ENCODE peak calls at places on chromosomes 4 and X, in nine cellular contexts. P, U, Y, N, I, G, L, S and F are unnamed samples.

GRCh38 chr4:175413561-175413960 is 398.5 kb downstream of the GPM6A start:
- DNase-seq in G (no peak), I (no peak), L (no peak), Y (no peak), S (no peak), P (no peak), U (no peak), N (no peak), F (no peak)

GRCh38 chrX:70497026-70497425 is 52.4 kb downstream of the DLG3 start:
- DNase-seq in L (no peak), Y (no peak), U (no peak), P (no peak), G (no peak), I (no peak), S (no peak), N (no peak), F (no peak)

GRCh38 chr4:139416073-139416673 is 37.7 kb upstream of the RAB33B start:
- DNase-seq in L (no peak), P (peak), G (peak), S (peak), Y (peak), N (no peak), U (peak), I (peak), F (no peak)

GRCh38 chr4:77240469-77241066 is 83.6 kb downstream of the CCNG2 start:
- DNase-seq in I (peak), N (peak), G (peak), S (peak), U (peak), L (peak), Y (peak), P (peak), F (peak)

GRCh38 chr4:13298655-13299054 is 185.5 kb downstream of the RAB28 start:
- DNase-seq in P (no peak), G (peak), I (no peak), N (no peak), Y (no peak), U (no peak), S (peak), L (no peak), F (no peak)

GRCh38 chr4:166128452-166128851 is 255.4 kb downstream of the TLL1 start:
- DNase-seq in L (no peak), S (peak), P (peak), I (peak), G (peak), N (no peak), U (no peak), Y (no peak), F (no peak)

GRCh38 chrX:102580891-102581290 is 18.4 kb upstream of the ARMCX5 start:
- DNase-seq in U (no peak), Y (no peak), N (no peak), G (no peak), S (no peak), I (no peak), L (no peak), P (no peak), F (no peak)

GRCh38 chrX:13167444-13168207 is 123.2 kb upstream of the FAM9C start:
- DNase-seq in Y (no peak), G (peak), S (peak), U (no peak), P (peak), I (no peak), L (no peak), N (no peak), F (no peak)

GRCh38 chr4:27648416-27648815 is 787.8 kb downstream of the STIM2 start:
- DNase-seq in S (no peak), Y (no peak), N (no peak), G (no peak), L (no peak), I (no peak), U (no peak), P (no peak), F (no peak)

GRCh38 chr4:5758741-5759140 is 47.7 kb downstream of the EVC start:
- DNase-seq in S (peak), U (no peak), Y (no peak), I (peak), N (no peak), G (peak), P (peak), L (no peak), F (no peak)

GRCh38 chrX:153973127-153974002 is 811 bp downstream of the TMEM187 start:
- DNase-seq in L (no peak), U (no peak), N (peak), Y (no peak), S (peak), I (no peak), G (no peak), P (peak), F (no peak)

GRCh38 chr4:124691801-124692200 is 20.7 kb downstream of the ANKRD50 start:
- DNase-seq in L (no peak), P (no peak), I (no peak), S (no peak), G (no peak), N (no peak), Y (no peak), U (no peak), F (no peak)

GRCh38 chr4:147052361-147052760 is 106.7 kb upstream of the TTC29 start:
- DNase-seq in L (no peak), S (no peak), N (no peak), Y (no peak), I (peak), P (no peak), U (no peak), G (no peak), F (no peak)

GRCh38 chr4:122212880-122213279 is 60.7 kb downstream of the BLTP1 start:
- DNase-seq in L (no peak), G (no peak), S (no peak), Y (no peak), P (no peak), U (no peak), N (no peak), I (no peak), F (no peak)

GRCh38 chr4:7239844-7240243 is 47.5 kb downstream of the SORCS2 start:
- DNase-seq in S (no peak), I (no peak), Y (no peak), N (no peak), G (no peak), L (no peak), P (no peak), U (no peak), F (no peak)

GRCh38 chr4:101264550-101264949 is 82.8 kb downstream of the PPP3CA start:
- DNase-seq in U (no peak), I (no peak), Y (no peak), L (no peak), P (no peak), S (no peak), G (no peak), N (no peak), F (no peak)

GRCh38 chr4:40842318-40842717 is 92.6 kb downstream of the NSUN7 start:
- DNase-seq in N (no peak), P (no peak), U (no peak), G (no peak), Y (no peak), I (no peak), S (no peak), L (no peak), F (no peak)

GRCh38 chr4:8592366-8593267 is at the start of gene CPZ:
- DNase-seq in P (peak), I (no peak), G (peak), Y (no peak), U (peak), L (no peak), S (peak), N (no peak), F (no peak)

GRCh38 chr4:103307479-103308042 is 109.4 kb upstream of the CENPE start:
- DNase-seq in Y (no peak), P (no peak), N (no peak), L (no peak), U (no peak), S (no peak), I (no peak), G (no peak), F (no peak)

GRCh38 chr4:121192500-121192899 is 28.4 kb upstream of the TNIP3 start:
- DNase-seq in G (peak), L (no peak), I (peak), U (no peak), Y (peak), P (peak), S (peak), N (no peak), F (no peak)

GRCh38 chr4:70895846-70896435 is 6.2 kb upstream of the MOB1B start:
- DNase-seq in U (no peak), Y (no peak), L (no peak), N (no peak), S (no peak), G (no peak), I (no peak), P (no peak), F (no peak)

GRCh38 chr4:24806206-24806990 is 11.0 kb downstream of the SOD3 start:
- DNase-seq in G (no peak), P (no peak), Y (no peak), N (no peak), S (no peak), U (no peak), I (no peak), L (no peak), F (no peak)

GRCh38 chr4:68858039-68858438 is 42.2 kb downstream of the UGT2B10 start:
- DNase-seq in N (no peak), I (no peak), S (no peak), G (no peak), U (no peak), P (no peak), Y (no peak), L (no peak), F (no peak)

GRCh38 chr4:135927651-135928050 is 1604.6 kb downstream of the PCDH18 start:
- DNase-seq in N (no peak), U (no peak), Y (no peak), L (no peak), S (no peak), I (no peak), G (no peak), P (no peak), F (no peak)

GRCh38 chr4:187235456-187236170 is 512.0 kb upstream of the FAT1 start:
- DNase-seq in P (no peak), U (no peak), G (no peak), Y (no peak), I (no peak), N (no peak), L (no peak), S (no peak), F (no peak)

GRCh38 chr4:106368678-106369077 is at the start of gene GIMD1:
- DNase-seq in N (no peak), G (no peak), P (no peak), L (no peak), S (no peak), Y (no peak), I (no peak), U (no peak), F (no peak)

GRCh38 chr4:147310312-147310711 is 170.6 kb upstream of the EDNRA start:
- DNase-seq in I (no peak), Y (no peak), N (no peak), S (no peak), L (no peak), U (no peak), G (no peak), P (no peak), F (no peak)

GRCh38 chrX:30283456-30284200 is 25.6 kb downstream of the NR0B1 start:
- DNase-seq in L (no peak), Y (no peak), U (peak), P (peak), N (no peak), S (peak), I (peak), G (peak), F (no peak)

GRCh38 chr4:54495091-54495490 is 162.7 kb upstream of the KIT start:
- DNase-seq in N (no peak), I (no peak), P (no peak), G (no peak), L (no peak), U (no peak), S (no peak), Y (no peak), F (no peak)

GRCh38 chrX:135572436-135572835 is 52.0 kb downstream of the INTS6L start:
- DNase-seq in N (no peak), S (peak), U (no peak), P (peak), L (no peak), I (no peak), G (peak), Y (no peak), F (no peak)
- TF ChIP-seq CTCF in N (peak), S (peak), U (peak), P (peak), L (peak), I (peak), G (peak), Y (peak), F (peak)

GRCh38 chr4:109079731-109080130 is 222.7 kb downstream of the COL25A1 start:
- DNase-seq in Y (no peak), G (peak), S (no peak), P (peak), U (no peak), I (peak), N (no peak), L (no peak), F (no peak)
- TF ChIP-seq CTCF in Y (no peak), G (no peak), S (no peak), P (no peak), U (no peak), I (no peak), N (peak), L (no peak), F (no peak)

GRCh38 chr4:182320580-182320979 is 77.4 kb downstream of the TENM3 start:
- DNase-seq in S (no peak), L (no peak), U (no peak), I (no peak), G (no peak), N (no peak), P (no peak), Y (no peak), F (no peak)
- TF ChIP-seq CTCF in S (no peak), L (no peak), U (no peak), I (no peak), G (no peak), N (no peak), P (no peak), Y (no peak), F (no peak)

GRCh38 chr4:61296115-61296514 is 96.0 kb downstream of the ADGRL3 start:
- DNase-seq in U (no peak), L (no peak), S (no peak), Y (no peak), G (no peak), P (no peak), N (no peak), I (no peak), F (no peak)

GRCh38 chr4:61301285-61301684 is 101.2 kb downstream of the ADGRL3 start:
- DNase-seq in N (no peak), L (no peak), G (no peak), S (no peak), P (no peak), U (no peak), Y (no peak), I (no peak), F (no peak)

GRCh38 chr4:61299316-61299715 is 99.2 kb downstream of the ADGRL3 start:
- DNase-seq in L (no peak), Y (no peak), S (no peak), U (no peak), G (no peak), P (no peak), N (no peak), I (no peak), F (no peak)

GRCh38 chr4:61294001-61294400 is 93.9 kb downstream of the ADGRL3 start:
- DNase-seq in U (no peak), N (no peak), G (no peak), I (no peak), P (no peak), L (no peak), S (no peak), Y (no peak), F (no peak)

DNA sequence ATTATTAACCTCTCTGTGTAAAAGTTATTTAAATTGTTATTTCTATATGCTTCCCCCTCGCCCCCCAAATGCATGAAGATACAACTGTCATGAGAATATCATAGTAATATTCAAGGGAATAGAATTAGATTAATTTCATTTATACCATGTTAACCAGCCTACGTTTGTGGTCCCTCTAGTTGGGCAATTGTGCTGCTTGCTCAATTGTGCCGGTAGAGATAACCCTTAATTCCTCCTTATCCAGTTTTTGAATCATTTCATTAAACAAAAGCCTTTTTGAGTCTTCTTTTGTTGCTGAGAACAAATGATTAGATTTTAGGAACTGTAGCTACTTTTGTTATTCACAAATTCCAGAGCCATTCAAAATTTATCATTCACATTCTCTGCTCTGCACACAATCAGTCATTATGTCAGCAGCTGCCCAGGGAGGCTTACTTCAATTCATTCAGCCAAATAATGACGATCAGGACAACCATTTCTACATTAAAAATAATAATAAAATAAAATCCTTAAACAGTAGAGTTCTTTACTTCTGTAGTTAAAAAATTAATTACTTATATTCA is 98.1 kb downstream of the ADGRL3 start:
- DNase-seq in S (no peak), N (no peak), P (no peak), I (no peak), U (no peak), L (no peak), Y (no peak), G (peak), F (no peak)
- TF ChIP-seq CTCF in S (no peak), N (no peak), P (no peak), I (no peak), U (no peak), L (no peak), Y (no peak), G (no peak), F (no peak)

GRCh38 chr4:10369517-10369916 is 87.7 kb downstream of the ZNF518B start:
- DNase-seq in Y (no peak), S (no peak), L (no peak), P (no peak), G (no peak), U (no peak), I (no peak), N (no peak), F (no peak)

GRCh38 chr4:10371121-10371520 is 86.1 kb downstream of the ZNF518B start:
- DNase-seq in G (no peak), Y (no peak), P (no peak), U (no peak), L (no peak), I (no peak), S (no peak), N (no peak), F (no peak)

GRCh38 chr4:10366628-10367027 is 90.6 kb downstream of the ZNF518B start:
- DNase-seq in G (no peak), Y (no peak), L (no peak), N (no peak), P (no peak), U (no peak), I (peak), S (no peak), F (no peak)

GRCh38 chr4:10371869-10372471 is 85.3 kb downstream of the ZNF518B start:
- DNase-seq in S (peak), Y (no peak), L (no peak), I (no peak), P (no peak), N (no peak), U (peak), G (peak), F (no peak)
- TF ChIP-seq CTCF in S (no peak), Y (no peak), L (no peak), I (no peak), P (no peak), N (no peak), U (no peak), G (no peak), F (no peak)

GRCh38 chr4:110998308-110998707 is 375.4 kb upstream of the PITX2 start:
- DNase-seq in I (no peak), P (no peak), S (no peak), G (no peak), Y (no peak), N (no peak), L (no peak), U (no peak), F (no peak)
- TF ChIP-seq CTCF in I (no peak), P (no peak), S (no peak), G (no peak), Y (no peak), N (no peak), L (no peak), U (no peak), F (no peak)

GRCh38 chr4:36088542-36088941 is 155.8 kb downstream of the ARAP2 start:
- DNase-seq in L (no peak), S (no peak), N (no peak), U (no peak), I (no peak), G (no peak), P (no peak), Y (no peak), F (no peak)
- TF ChIP-seq CTCF in L (no peak), S (no peak), N (no peak), U (no peak), I (no peak), G (no peak), P (no peak), Y (no peak), F (no peak)